ENCODE peak calls at places on chromosomes 2 and 18, in seven cellular contexts. V is foreskin fibroblast; O is stimulated activated CD4-positive, alpha-beta T cell treated with anti-CD3 and anti-CD28 coated beads, TNF-alpha, amount 100 ng/mL, for 1 hour; B is cardiac fibroblast; D is NCI-H1417; G is HEK293T; P is activated CD8-positive, alpha-beta memory T cell treated with anti-CD3 and anti-CD28 coated beads, Interleukin-2, amount 50 U/mL, for 4 hours. N is an unnamed sample.

GRCh38 chr2:181178823-181179412 is 198.5 kb downstream of the UBE2E3 start:
- DNase-seq in O (peak), P (peak), D (no peak), B (no peak), V (no peak), G (peak), N (peak)

GRCh38 chr2:182559623-182560022 is 132.8 kb upstream of the PDE1A start:
- DNase-seq in B (no peak), D (no peak), P (no peak), G (no peak), O (no peak), V (peak), N (no peak)

GRCh38 chr2:221289389-221289788 is 282.7 kb downstream of the EPHA4 start:
- DNase-seq in B (no peak), D (no peak), P (no peak), O (no peak), G (no peak), V (peak), N (no peak)

GRCh38 chr2:45813003-45813601 is 161.6 kb downstream of the PRKCE start:
- DNase-seq in V (peak), P (no peak), O (no peak), G (peak), D (no peak), B (peak), N (no peak)

GRCh38 chr18:46324556-46324955 is 220.4 kb downstream of the HAUS1 start:
- DNase-seq in P (no peak), V (peak), D (peak), O (no peak), G (peak), B (peak), N (no peak)

GRCh38 chr2:36683002-36683401 is 13.5 kb upstream of the VIT start:
- DNase-seq in V (no peak), P (no peak), B (no peak), O (no peak), D (no peak), G (no peak), N (no peak)

GRCh38 chr18:75845413-75845812 is 417.9 kb upstream of the SMIM21 start:
- DNase-seq in O (no peak), G (no peak), D (no peak), B (no peak), V (no peak), P (no peak), N (no peak)

GRCh38 chr2:196274387-196274809 is 103.0 kb upstream of the STK17B start:
- DNase-seq in D (peak), G (no peak), O (no peak), P (no peak), V (no peak), B (peak), N (peak)

GRCh38 chr2:128523490-128523889 is 204.8 kb upstream of the HS6ST1 start:
- DNase-seq in V (no peak), P (no peak), O (no peak), D (no peak), B (no peak), G (no peak), N (no peak)

N was measured in activated naive CD8-positive, alpha-beta T cell treated with anti-CD3 and anti-CD28 coated beads for 36 hours.